ENCODE peak calls at places on chromosomes 1 and 21, in seven cellular contexts. H is NCI-H82, G is T-helper 1 cell, W is gastrocnemius medialis, Q is M059J, J is WTC11, A is body of pancreas. S is an unnamed sample.

GRCh38 chr1:22749919-22750670 is 39.5 kb downstream of the EPHB2 start:
- DNase-seq in G (no peak), W (peak; percentile 34), H (no peak), J (no peak), Q (peak; percentile 96), A (peak; percentile 72), S (peak; percentile 89)

GRCh38 chr1:41681331-41682136 is 197.1 kb upstream of the EDN2 start:
- DNase-seq in G (no peak), J (no peak), A (no peak), W (peak; percentile 52), Q (no peak), H (no peak), S (no peak)

GRCh38 chr1:236425031-236425663 is 31.1 kb downstream of the EDARADD start:
- DNase-seq in Q (no peak), J (peak; percentile 32), G (no peak), W (no peak), H (no peak), A (no peak), S (no peak)

GRCh38 chr1:201171063-201172036 is 17.1 kb upstream of the TMEM9 start:
- DNase-seq in H (peak; percentile 95), W (peak; percentile 72), Q (peak; percentile 41), J (peak; percentile 60), A (peak; percentile 69), G (peak; percentile 14), S (no peak)

GRCh38 chr1:157326173-157326859 is 188.1 kb upstream of the ETV3 start:
- DNase-seq in Q (no peak), J (no peak), H (no peak), W (no peak), A (no peak), G (no peak), S (no peak)

GRCh38 chr1:40661678-40662077 is 3.8 kb downstream of the RIMS3 start:
- DNase-seq in Q (no peak), A (no peak), W (no peak), H (no peak), G (no peak), J (no peak), S (no peak)

GRCh38 chr1:226100436-226101347 is 38.2 kb downstream of the H3-3A start:
- DNase-seq in Q (no peak), W (no peak), A (peak; percentile 49), J (peak; percentile 61), H (peak; percentile 66), G (no peak), S (peak; percentile 66)

GRCh38 chr1:79448426-79448825 is 441.9 kb upstream of the ADGRL4 start:
- DNase-seq in A (no peak), J (no peak), G (no peak), W (no peak), Q (no peak), H (no peak), S (no peak)

GRCh38 chr1:70979879-70980278 is 67.7 kb downstream of the PTGER3 start:
- DNase-seq in J (no peak), A (no peak), Q (no peak), G (no peak), W (no peak), H (no peak), S (no peak)

GRCh38 chr1:78092686-78093085 is 46.9 kb downstream of the GIPC2 start:
- DNase-seq in G (no peak), A (no peak), Q (peak; percentile 91), H (no peak), W (no peak), J (no peak), S (no peak)

GRCh38 chr21:44996501-44996921 is 56.7 kb downstream of the SLX9 start:
- DNase-seq in G (no peak), Q (no peak), W (no peak), A (no peak), J (no peak), H (no peak), S (no peak)

GRCh38 chr1:54926955-54927354 is 40.0 kb upstream of the DHCR24 start:
- DNase-seq in H (no peak), A (no peak), Q (peak; percentile 20), W (no peak), J (no peak), G (no peak), S (no peak)

GRCh38 chr1:8586438-8586837 is 231.0 kb downstream of the RERE start:
- DNase-seq in G (no peak), J (no peak), Q (no peak), W (no peak), A (no peak), H (peak; percentile 59), S (no peak)

GRCh38 chr1:223180803-223181321 is 37.8 kb upstream of the TLR5 start:
- DNase-seq in H (no peak), G (no peak), J (no peak), Q (no peak), W (no peak), A (peak; percentile 66), S (no peak)

GRCh38 chr21:30718239-30718909 is at the start of gene KRTAP21-3:
- DNase-seq in W (no peak), J (no peak), H (no peak), G (no peak), Q (peak; percentile 65), A (no peak), S (no peak)

GRCh38 chr1:197725044-197725443 is 50.2 kb downstream of the DENND1B start:
- DNase-seq in H (peak; percentile 30), J (no peak), G (no peak), Q (peak; percentile 62), W (no peak), A (no peak), S (no peak)

GRCh38 chr1:60870269-60870668 is 212.1 kb upstream of the NFIA start:
- DNase-seq in J (no peak), H (no peak), Q (no peak), G (no peak), A (no peak), W (no peak), S (no peak)

GRCh38 chr1:59730759-59731478 is 83.8 kb upstream of the HOOK1 start:
- DNase-seq in G (no peak), J (no peak), H (no peak), W (peak; percentile 91), Q (peak; percentile 97), A (peak; percentile 80), S (peak; percentile 77)

GRCh38 chr1:1894354-1895049 is 3.6 kb upstream of the GNB1 start:
- DNase-seq in W (peak; percentile 55), J (no peak), H (no peak), Q (no peak), G (no peak), A (no peak), S (no peak)

GRCh38 chr1:10836726-10837125 is 40.3 kb upstream of the CASZ1 start:
- DNase-seq in H (peak; percentile 32), A (no peak), W (no peak), J (peak; percentile 42), G (no peak), Q (no peak), S (no peak)

GRCh38 chr1:39132505-39133339 is 71.8 kb upstream of the MACF1 start:
- DNase-seq in H (peak; percentile 85), G (no peak), J (peak; percentile 88), Q (peak; percentile 55), A (peak; percentile 59), W (peak; percentile 46), S (no peak)

GRCh38 chr1:35505911-35506798 is 51.0 kb downstream of the KIAA0319L start:
- DNase-seq in A (peak; percentile 52), J (no peak), H (no peak), Q (peak; percentile 100), G (no peak), W (no peak), S (peak; percentile 27)

GRCh38 chr1:220884109-220884980 is 5.1 kb downstream of the HLX start:
- DNase-seq in A (no peak), J (peak; percentile 71), W (no peak), H (no peak), Q (no peak), G (no peak), S (no peak)

GRCh38 chr21:29343517-29343916 is 44.8 kb downstream of the BACH1 start:
- DNase-seq in Q (peak; percentile 92), J (no peak), H (no peak), G (no peak), A (peak; percentile 22), W (no peak), S (peak; percentile 64)

GRCh38 chr1:156146006-156146748 is 7.2 kb upstream of the SEMA4A start:
- DNase-seq in W (peak; percentile 55), Q (peak; percentile 97), H (peak; percentile 94), A (peak; percentile 78), G (no peak), J (no peak), S (peak; percentile 85)

GRCh38 chr1:110262846-110263631 is 52.9 kb downstream of the KCNC4 start:
- DNase-seq in W (no peak), J (no peak), H (no peak), A (no peak), G (no peak), Q (no peak), S (no peak)

GRCh38 chr1:91054780-91055481 is 33.1 kb upstream of the ZNF644 start:
- DNase-seq in Q (no peak), J (no peak), H (no peak), G (no peak), W (no peak), A (no peak), S (no peak)

GRCh38 chr1:200305806-200306205 is 104.0 kb downstream of the ZNF281 start:
- DNase-seq in A (no peak), W (no peak), Q (no peak), H (no peak), G (no peak), J (no peak), S (no peak)

GRCh38 chr1:23403038-23403336 is 21.6 kb downstream of the TCEA3 start:
- DNase-seq in W (no peak), G (no peak), A (no peak), H (no peak), J (no peak), Q (peak; percentile 94), S (peak; percentile 81)

S was measured in AG08396.